ENCODE peak calls at places on chromosomes 7 and 10, in four cellular contexts. One of them, this sample, is unnamed.

GRCh38 chr10:102644646-102645387 is 538 bp downstream of the TRIM8 start:
- DNase-seq in NCI-H2081 treated with DMSO at 0.1 percent for 48 hours: peak
- DNase-seq in KBM-7: peak
- DNase-seq in HFF-Myc: no peak
- DNase-seq in this sample: peak

GRCh38 chr10:133163889-133164815 is 4.1 kb downstream of the KNDC1 start:
- DNase-seq in NCI-H2081 treated with DMSO at 0.1 percent for 48 hours: no peak
- DNase-seq in KBM-7: no peak
- DNase-seq in HFF-Myc: no peak
- DNase-seq in this sample: no peak

GRCh38 chr10:74643586-74643956 is 182.8 kb upstream of the KAT6B start:
- DNase-seq in NCI-H2081 treated with DMSO at 0.1 percent for 48 hours: no peak
- DNase-seq in KBM-7: no peak
- DNase-seq in HFF-Myc: no peak
- DNase-seq in this sample: no peak

GRCh38 chr10:129411146-129411705 is 55.8 kb upstream of the MGMT start:
- DNase-seq in NCI-H2081 treated with DMSO at 0.1 percent for 48 hours: no peak
- DNase-seq in KBM-7: no peak
- DNase-seq in HFF-Myc: no peak
- DNase-seq in this sample: no peak

GRCh38 chr10:80196270-80196949 is 8.9 kb downstream of the ANXA11 start:
- DNase-seq in NCI-H2081 treated with DMSO at 0.1 percent for 48 hours: no peak
- DNase-seq in KBM-7: no peak
- DNase-seq in HFF-Myc: no peak
- DNase-seq in this sample: no peak

GRCh38 chr7:95986136-95986535 is 213.8 kb downstream of the DYNC1I1 start:
- DNase-seq in NCI-H2081 treated with DMSO at 0.1 percent for 48 hours: no peak
- DNase-seq in KBM-7: no peak
- DNase-seq in HFF-Myc: no peak
- DNase-seq in this sample: peak

GRCh38 chr10:78292987-78293865 is 259.6 kb downstream of the RPS24 start:
- DNase-seq in NCI-H2081 treated with DMSO at 0.1 percent for 48 hours: no peak
- DNase-seq in KBM-7: no peak
- DNase-seq in HFF-Myc: no peak
- DNase-seq in this sample: peak

GRCh38 chr10:114544045-114544659 is 113.9 kb downstream of the ABLIM1 start:
- DNase-seq in NCI-H2081 treated with DMSO at 0.1 percent for 48 hours: no peak
- DNase-seq in KBM-7: peak
- DNase-seq in HFF-Myc: no peak
- DNase-seq in this sample: no peak

GRCh38 chr7:93120981-93121549 is 3.3 kb upstream of the SAMD9 start:
- DNase-seq in NCI-H2081 treated with DMSO at 0.1 percent for 48 hours: no peak
- DNase-seq in KBM-7: no peak
- DNase-seq in HFF-Myc: no peak
- DNase-seq in this sample: no peak

GRCh38 chr7:2405601-2406345 is 2.4 kb downstream of the CHST12 start:
- DNase-seq in NCI-H2081 treated with DMSO at 0.1 percent for 48 hours: no peak
- DNase-seq in KBM-7: peak
- DNase-seq in HFF-Myc: no peak
- DNase-seq in this sample: no peak

GRCh38 chr7:151491859-151492258 is 27.8 kb downstream of the RHEB start:
- DNase-seq in NCI-H2081 treated with DMSO at 0.1 percent for 48 hours: no peak
- DNase-seq in KBM-7: peak
- DNase-seq in HFF-Myc: peak
- DNase-seq in this sample: no peak

GRCh38 chr7:42673951-42674350 is 237.9 kb downstream of the C7orf25 start:
- DNase-seq in NCI-H2081 treated with DMSO at 0.1 percent for 48 hours: no peak
- DNase-seq in KBM-7: no peak
- DNase-seq in HFF-Myc: no peak
- DNase-seq in this sample: no peak

GRCh38 chr7:4057289-4057616 is 624.8 kb upstream of the FOXK1 start:
- DNase-seq in NCI-H2081 treated with DMSO at 0.1 percent for 48 hours: no peak
- DNase-seq in KBM-7: no peak
- DNase-seq in HFF-Myc: no peak
- DNase-seq in this sample: no peak

GRCh38 chr7:78499966-78500365 is 701.4 kb downstream of the PHTF2 start:
- DNase-seq in NCI-H2081 treated with DMSO at 0.1 percent for 48 hours: no peak
- DNase-seq in KBM-7: no peak
- DNase-seq in HFF-Myc: no peak
- DNase-seq in this sample: no peak

GRCh38 chr7:102279537-102280400 is 6.9 kb upstream of the SH2B2 start:
- DNase-seq in NCI-H2081 treated with DMSO at 0.1 percent for 48 hours: no peak
- DNase-seq in KBM-7: peak
- DNase-seq in HFF-Myc: no peak
- DNase-seq in this sample: no peak

GRCh38 chr7:1729773-1730172 is 59.7 kb downstream of the ELFN1 start:
- DNase-seq in NCI-H2081 treated with DMSO at 0.1 percent for 48 hours: no peak
- DNase-seq in KBM-7: no peak
- DNase-seq in HFF-Myc: no peak
- DNase-seq in this sample: no peak

GRCh38 chr10:74681917-74682627 is 144.3 kb upstream of the KAT6B start:
- DNase-seq in NCI-H2081 treated with DMSO at 0.1 percent for 48 hours: no peak
- DNase-seq in KBM-7: no peak
- DNase-seq in HFF-Myc: peak
- DNase-seq in this sample: no peak